ENCODE peak calls at places on chromosomes 4 and X, in six cellular contexts. Y, P, G, L, N and J are unnamed samples. For H3K27me3, the result is how much of the 10 kb centered on the place peaks cover.

GRCh38 chrX:18938710-18939109 is 45.2 kb downstream of the PHKA2 start:
- DNase-seq in Y (no peak), P (peak), G (no peak), L (no peak), N (no peak), J (no peak)

GRCh38 chr4:88952081-88952480 is 104.9 kb downstream of the FAM13A start:
- DNase-seq in Y (no peak), P (no peak), G (no peak), L (no peak), N (no peak), J (no peak)

GRCh38 chrX:67607436-67607835 is 63.6 kb downstream of the AR start:
- DNase-seq in Y (peak), P (no peak), G (no peak), L (no peak), N (no peak), J (no peak)

GRCh38 chr4:76301068-76301774 is 5.3 kb upstream of the STBD1 start:
- DNase-seq in Y (peak), P (peak), G (no peak), L (no peak), N (no peak), J (no peak)

GRCh38 chr4:74475946-74476345 is 31.0 kb downstream of the AREG start:
- DNase-seq in Y (no peak), P (no peak), G (no peak), L (no peak), N (no peak), J (no peak)

GRCh38 chr4:109815151-109816081 is at the start of gene GAR1:
- DNase-seq in Y (peak), P (peak), G (peak), L (peak), N (peak), J (peak)

GRCh38 chrX:24002792-24003191 is 24.2 kb downstream of the KLHL15 start:
- DNase-seq in Y (no peak), P (peak), G (no peak), L (no peak), N (no peak), J (no peak)

GRCh38 chr4:25813705-25814104 is 49.1 kb downstream of the SEL1L3 start:
- DNase-seq in Y (peak), P (peak), G (no peak), L (no peak), N (no peak), J (peak)

DNA sequence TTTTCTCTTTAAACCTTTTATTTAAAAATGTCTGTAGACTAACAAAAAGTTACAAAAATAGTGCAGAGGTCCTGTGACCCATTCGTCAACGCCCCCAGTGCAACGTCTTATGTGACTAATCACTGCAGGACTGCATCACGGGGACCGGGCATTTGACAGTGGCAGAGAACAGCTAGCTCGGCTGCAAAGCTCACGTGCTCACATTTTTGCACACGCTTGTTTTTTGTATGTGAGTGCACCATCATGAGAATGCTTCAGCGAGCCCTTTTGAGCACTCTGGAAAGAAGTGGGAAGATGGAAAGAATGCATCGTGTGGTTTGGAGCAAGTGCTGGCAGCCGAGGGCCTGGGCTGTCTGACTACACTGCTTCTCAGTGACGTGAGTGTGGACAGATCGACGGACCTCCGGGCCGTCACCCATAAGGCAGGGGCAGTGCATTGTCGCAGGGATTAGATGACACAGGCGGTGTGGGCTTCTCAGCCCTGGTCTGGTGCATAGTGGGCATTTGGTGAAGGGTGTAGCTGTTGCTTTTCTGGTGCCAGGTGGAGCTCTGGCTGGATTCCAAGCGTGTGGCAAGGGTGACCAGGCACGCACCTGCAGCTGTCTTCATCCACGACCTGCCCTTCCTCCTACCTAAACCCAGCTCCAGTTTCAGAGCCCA is 17.7 kb downstream of the SPON2 start:
- DNase-seq in Y (peak), P (no peak), G (no peak), L (no peak), N (no peak), J (no peak)
- H3K27me3 ChIP-seq in Y (under half), P (under half), G (under half), L (under half), N (under half), J (under half)

GRCh38 chrX:132125906-132126305 is 1.9 kb downstream of the FRMD7 start:
- DNase-seq in Y (no peak), P (no peak), G (no peak), L (no peak), N (no peak), J (no peak)

GRCh38 chrX:132127748-132128147 is at the start of gene FRMD7:
- DNase-seq in Y (no peak), P (no peak), G (peak), L (no peak), N (peak), J (no peak)
- H3K27me3 ChIP-seq in Y (under half), P (under half), G (under half), L (under half), N (under half), J (under half)

DNA sequence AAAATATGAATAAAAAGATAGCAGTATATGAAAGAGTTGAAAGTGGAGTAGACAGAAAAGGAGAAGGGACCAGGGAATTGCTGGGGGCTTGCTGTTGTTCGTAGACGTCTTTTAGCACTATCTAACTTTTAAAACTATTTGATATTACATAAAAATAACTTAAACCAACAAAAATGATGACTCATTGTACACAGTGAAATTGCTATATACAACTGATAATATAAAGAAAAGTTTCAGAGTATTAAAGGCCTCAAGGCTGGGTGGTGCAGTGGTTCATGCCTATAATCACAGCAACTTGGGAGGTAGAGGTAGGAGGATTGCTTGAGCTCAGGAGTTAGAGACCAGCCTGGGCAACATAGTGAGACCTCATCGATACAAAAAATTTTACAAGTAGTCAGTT is 5.2 kb downstream of the TRPC3 start:
- DNase-seq in Y (no peak), P (peak), G (no peak), L (no peak), N (no peak), J (no peak)
- H3K27me3 ChIP-seq in Y (under half), P (under half), G (under half), L (under half), N (under half), J (under half)

GRCh38 chr4:153780876-153781275 is 8.0 kb downstream of the SFRP2 start:
- DNase-seq in Y (no peak), P (no peak), G (no peak), L (no peak), N (no peak), J (no peak)
- H3K27me3 ChIP-seq in Y (under half), P (under half), G (under half), L (under half), N (under half), J (under half)

DNA sequence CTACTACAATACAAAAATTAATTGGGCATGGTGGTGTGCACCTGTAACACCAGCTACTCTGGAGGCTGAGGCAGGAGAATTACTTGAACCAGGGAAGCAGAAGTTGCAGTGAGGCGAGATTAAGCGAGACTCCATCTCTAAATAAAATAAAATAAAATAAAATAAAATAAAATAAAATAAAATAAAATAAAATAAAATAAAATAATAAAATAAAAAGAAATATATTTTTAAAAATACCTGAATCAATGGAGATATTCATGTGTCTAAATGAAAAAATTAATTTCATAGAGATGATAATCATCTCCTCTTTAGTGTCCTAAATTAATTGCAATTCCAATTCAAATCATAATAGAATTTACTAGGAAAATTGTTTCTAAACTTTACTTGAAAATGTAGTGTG is 406.1 kb upstream of the POU3F4 start:
- DNase-seq in Y (no peak), P (no peak), G (no peak), L (no peak), N (no peak), J (no peak)
- H3K27me3 ChIP-seq in Y (under half), P (under half), G (under half), L (under half), N (under half), J (under half)